ENCODE peak calls at places on chromosome 18, in ten cellular contexts. K is CD8-positive, alpha-beta T cell; S is endothelial cell; U is bronchial epithelial cell; G is mucosa of descending colon; A is IMR-90; Y is testis; F is NB4; C is foreskin fibroblast; Q is GM20000. T is an unnamed sample.

GRCh38 chr18:22108674-22109073 is 60.7 kb upstream of the GATA6 start:
- DNase-seq in K (no peak), S (no peak), U (peak), G (peak), A (no peak), Y (no peak), F (no peak), C (no peak), Q (no peak), T (no peak)

GRCh38 chr18:9719421-9719981 is 11.4 kb downstream of the RAB31 start:
- DNase-seq in K (no peak), S (no peak), U (peak), G (no peak), A (peak), Y (no peak), F (no peak), C (peak), Q (no peak), T (no peak)

GRCh38 chr18:11065061-11065460 is 84.3 kb downstream of the PIEZO2 start:
- DNase-seq in K (no peak), S (no peak), U (no peak), G (no peak), A (no peak), Y (no peak), F (no peak), C (no peak), Q (no peak), T (no peak)

GRCh38 chr18:34094148-34094547 is 130.6 kb downstream of the NOL4 start:
- DNase-seq in K (no peak), S (no peak), U (no peak), G (no peak), A (no peak), Y (no peak), F (no peak), C (no peak), Q (no peak), T (no peak)

GRCh38 chr18:48074929-48075706 is 144.7 kb upstream of the SMAD2 start:
- DNase-seq in K (no peak), S (no peak), U (peak), G (no peak), A (no peak), Y (no peak), F (no peak), C (no peak), Q (no peak), T (no peak)

GRCh38 chr18:62944454-62944853 is 229.1 kb downstream of the PHLPP1 start:
- DNase-seq in K (no peak), S (no peak), U (no peak), G (no peak), A (no peak), Y (no peak), F (no peak), C (no peak), Q (no peak), T (no peak)

GRCh38 chr18:43620936-43621335 is 343.6 kb upstream of the SYT4 start:
- DNase-seq in K (no peak), S (no peak), U (peak), G (no peak), A (peak), Y (no peak), F (peak), C (peak), Q (peak), T (no peak)

GRCh38 chr18:3851159-3851558 is 401.2 kb downstream of the TGIF1 start:
- DNase-seq in K (no peak), S (no peak), U (peak), G (no peak), A (no peak), Y (no peak), F (no peak), C (no peak), Q (no peak), T (no peak)

GRCh38 chr18:6645246-6645645 is 84.3 kb upstream of the ARHGAP28 start:
- DNase-seq in K (no peak), S (no peak), U (no peak), G (no peak), A (no peak), Y (no peak), F (no peak), C (no peak), Q (no peak), T (no peak)

GRCh38 chr18:69874058-69874457 is 73.6 kb downstream of the CD226 start:
- DNase-seq in K (no peak), S (no peak), U (peak), G (no peak), A (peak), Y (no peak), F (no peak), C (peak), Q (no peak), T (no peak)

GRCh38 chr18:79693561-79694205 is 14.1 kb downstream of the CTDP1 start:
- DNase-seq in K (no peak), S (no peak), U (no peak), G (no peak), A (no peak), Y (no peak), F (no peak), C (no peak), Q (peak), T (no peak)

GRCh38 chr18:34647251-34647650 is 62.8 kb upstream of the DTNA start:
- DNase-seq in K (no peak), S (no peak), U (no peak), G (no peak), A (no peak), Y (peak), F (peak), C (no peak), Q (no peak), T (no peak)

GRCh38 chr18:40210696-40211095 is 1744.3 kb upstream of the PIK3C3 start:
- DNase-seq in K (no peak), S (no peak), U (peak), G (no peak), A (no peak), Y (no peak), F (no peak), C (no peak), Q (no peak), T (no peak)

GRCh38 chr18:79410731-79411613 is 15.2 kb downstream of the NFATC1 start:
- DNase-seq in K (no peak), S (no peak), U (no peak), G (no peak), A (no peak), Y (no peak), F (no peak), C (no peak), Q (no peak), T (no peak)

GRCh38 chr18:58754544-58755068 is 83.3 kb downstream of the MALT1 start:
- DNase-seq in K (no peak), S (no peak), U (no peak), G (peak), A (no peak), Y (no peak), F (peak), C (no peak), Q (no peak), T (no peak)

GRCh38 chr18:11081009-11081532 is 68.3 kb downstream of the PIEZO2 start:
- DNase-seq in K (no peak), S (no peak), U (no peak), G (no peak), A (no peak), Y (no peak), F (no peak), C (no peak), Q (no peak), T (no peak)

GRCh38 chr18:12086677-12087482 is 6.8 kb upstream of the ANKRD62 start:
- DNase-seq in K (no peak), S (no peak), U (no peak), G (no peak), A (no peak), Y (no peak), F (no peak), C (no peak), Q (no peak), T (no peak)

GRCh38 chr18:67109535-67109934 is 407.0 kb downstream of the DSEL start:
- DNase-seq in K (no peak), S (no peak), U (no peak), G (no peak), A (no peak), Y (no peak), F (no peak), C (no peak), Q (no peak), T (no peak)

GRCh38 chr18:61502472-61502871 is 169.2 kb downstream of the CDH20 start:
- DNase-seq in K (no peak), S (peak), U (peak), G (peak), A (peak), Y (peak), F (peak), C (peak), Q (peak), T (no peak)

GRCh38 chr18:22084547-22084946 is 84.8 kb upstream of the GATA6 start:
- DNase-seq in K (no peak), S (no peak), U (no peak), G (peak), A (no peak), Y (no peak), F (no peak), C (no peak), Q (no peak), T (no peak)

GRCh38 chr18:62152844-62153243 is 34.0 kb downstream of the PIGN start:
- DNase-seq in K (no peak), S (no peak), U (peak), G (no peak), A (no peak), Y (no peak), F (no peak), C (no peak), Q (peak), T (no peak)

GRCh38 chr18:54961016-54961423 is 1.8 kb upstream of the CCDC68 start:
- DNase-seq in K (no peak), S (no peak), U (no peak), G (no peak), A (peak), Y (no peak), F (no peak), C (peak), Q (no peak), T (no peak)

GRCh38 chr18:42931501-42931900 is 184.0 kb downstream of the RIT2 start:
- DNase-seq in K (no peak), S (no peak), U (no peak), G (peak), A (peak), Y (no peak), F (no peak), C (no peak), Q (no peak), T (no peak)

DNA sequence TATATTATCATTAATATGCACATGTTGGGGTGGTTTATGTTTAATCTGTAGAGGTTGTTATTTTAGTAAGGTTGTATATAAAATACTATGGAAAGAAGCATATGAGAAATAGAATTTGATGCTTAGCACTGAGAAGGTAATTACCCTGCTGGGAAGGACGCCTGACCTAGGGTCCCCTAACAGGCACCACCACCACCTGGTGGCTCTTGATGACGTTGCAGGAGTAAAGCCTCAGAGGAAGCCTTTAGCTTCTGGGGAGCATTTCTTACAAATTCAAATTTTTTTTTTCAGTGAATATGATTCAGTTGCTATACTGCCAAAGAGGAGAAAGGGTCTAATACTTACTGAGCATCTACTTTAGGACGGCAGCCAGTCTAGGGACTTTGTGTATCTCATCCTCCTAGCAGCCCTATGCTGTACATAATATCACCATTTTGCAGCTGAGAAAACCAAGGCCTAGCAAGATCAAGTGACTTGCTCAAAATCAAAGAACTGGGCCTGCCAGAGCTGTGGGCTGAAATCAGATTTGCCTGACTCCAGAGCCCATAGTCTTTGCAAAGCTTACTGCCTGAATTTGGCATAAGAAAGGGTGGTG is 78.7 kb upstream of the GAREM1 start:
- DNase-seq in K (peak), S (peak), U (peak), G (peak), A (peak), Y (peak), F (peak), C (peak), Q (peak), T (no peak)
- TF ChIP-seq CTCF in K (peak), S (peak), U (peak), G (peak), A (peak), Y (peak), F (peak), C (peak), Q (no peak), T (peak)

GRCh38 chr18:23825496-23825895 is 136.2 kb downstream of the LAMA3 start:
- DNase-seq in K (no peak), S (no peak), U (no peak), G (no peak), A (no peak), Y (no peak), F (no peak), C (no peak), Q (no peak), T (no peak)

GRCh38 chr18:23822590-23823385 is 133.5 kb downstream of the LAMA3 start:
- DNase-seq in K (no peak), S (no peak), U (peak), G (no peak), A (peak), Y (no peak), F (no peak), C (no peak), Q (no peak), T (no peak)

GRCh38 chr18:23825978-23826405 is 136.7 kb downstream of the LAMA3 start:
- DNase-seq in K (no peak), S (no peak), U (peak), G (no peak), A (peak), Y (peak), F (no peak), C (peak), Q (no peak), T (no peak)

GRCh38 chr18:23824704-23825103 is 135.5 kb downstream of the LAMA3 start:
- DNase-seq in K (no peak), S (no peak), U (peak), G (no peak), A (peak), Y (no peak), F (no peak), C (no peak), Q (no peak), T (no peak)

GRCh38 chr18:23824235-23824634 is 135.0 kb downstream of the LAMA3 start:
- DNase-seq in K (no peak), S (no peak), U (peak), G (no peak), A (peak), Y (no peak), F (no peak), C (no peak), Q (no peak), T (no peak)
- TF ChIP-seq CTCF in K (no peak), S (no peak), U (no peak), G (no peak), A (peak), Y (no peak), F (no peak), C (no peak), Q (no peak), T (peak)

GRCh38 chr18:64405161-64405560 is 256.3 kb upstream of the LINC00305 start:
- DNase-seq in K (no peak), S (no peak), U (peak), G (no peak), A (peak), Y (no peak), F (no peak), C (peak), Q (no peak), T (no peak)

GRCh38 chr18:64407606-64408005 is 258.7 kb upstream of the LINC00305 start:
- DNase-seq in K (no peak), S (no peak), U (no peak), G (no peak), A (no peak), Y (no peak), F (no peak), C (no peak), Q (no peak), T (no peak)

GRCh38 chr18:64410685-64411084 is 261.8 kb upstream of the LINC00305 start:
- DNase-seq in K (no peak), S (no peak), U (no peak), G (no peak), A (no peak), Y (no peak), F (no peak), C (no peak), Q (no peak), T (no peak)

GRCh38 chr18:64403784-64404498 is 255.1 kb upstream of the LINC00305 start:
- DNase-seq in K (no peak), S (no peak), U (peak), G (no peak), A (no peak), Y (no peak), F (no peak), C (no peak), Q (no peak), T (no peak)

GRCh38 chr18:64409511-64409910 is 260.6 kb upstream of the LINC00305 start:
- DNase-seq in K (no peak), S (peak), U (peak), G (peak), A (no peak), Y (no peak), F (peak), C (no peak), Q (peak), T (no peak)
- TF ChIP-seq CTCF in K (no peak), S (peak), U (peak), G (no peak), A (no peak), Y (peak), F (peak), C (no peak), Q (no peak), T (peak)

GRCh38 chr18:76307293-76307690 is 187.8 kb downstream of the ZNF516 start:
- DNase-seq in K (no peak), S (no peak), U (no peak), G (no peak), A (no peak), Y (no peak), F (no peak), C (no peak), Q (no peak), T (no peak)

DNA sequence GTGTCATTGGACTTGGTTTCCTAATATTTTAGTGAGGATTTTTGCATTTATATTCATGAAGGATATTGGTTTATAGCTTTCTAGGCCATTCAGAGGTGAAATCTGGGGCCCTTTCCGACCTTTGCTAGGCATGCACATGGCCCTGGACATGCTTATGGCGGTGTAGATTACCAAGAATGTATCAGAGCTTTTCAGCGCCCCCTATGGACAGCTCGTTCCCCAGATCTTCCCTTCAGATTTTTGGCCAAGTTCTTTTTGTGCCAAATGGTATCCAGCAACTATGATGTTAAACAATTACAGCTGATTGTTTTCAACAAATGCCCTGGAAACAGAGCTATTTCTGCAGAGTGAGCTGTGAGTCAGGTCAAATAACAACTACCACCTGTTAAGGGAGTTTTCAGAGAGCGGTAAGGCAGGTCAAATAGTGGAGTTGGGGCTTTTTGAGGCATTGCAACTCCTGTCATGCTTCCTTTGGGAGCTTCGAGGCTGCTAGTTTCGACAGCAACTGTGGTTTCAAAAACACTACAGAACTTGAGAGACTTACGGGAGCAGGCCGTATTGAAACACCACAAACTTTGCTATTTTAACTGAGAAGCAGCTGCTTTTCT is 188.3 kb downstream of the ZNF516 start:
- DNase-seq in K (no peak), S (no peak), U (no peak), G (no peak), A (no peak), Y (no peak), F (peak), C (no peak), Q (no peak), T (no peak)
- TF ChIP-seq CTCF in K (no peak), S (peak), U (no peak), G (no peak), A (no peak), Y (no peak), F (peak), C (no peak), Q (no peak), T (no peak)

DNA sequence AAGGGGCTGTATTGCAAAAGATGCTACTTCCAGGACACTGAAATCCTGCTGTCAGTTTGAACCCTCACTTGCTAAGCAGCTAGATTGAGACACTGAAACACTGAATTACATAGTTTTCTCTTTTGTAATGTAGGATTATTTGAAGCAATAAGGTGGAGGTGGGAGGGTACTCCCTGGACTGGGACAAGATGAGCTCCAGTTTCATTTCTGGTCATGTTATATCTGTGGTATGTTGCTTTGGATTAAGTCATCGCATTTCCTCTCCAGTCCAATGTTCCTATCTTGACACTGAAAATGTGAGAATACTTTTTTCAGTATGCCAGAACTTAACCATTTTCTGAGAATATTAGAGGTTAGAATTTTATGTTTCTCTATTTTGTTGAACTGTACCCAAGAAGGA is 426.2 kb upstream of the MEX3C start:
- DNase-seq in K (no peak), S (no peak), U (peak), G (no peak), A (no peak), Y (no peak), F (no peak), C (no peak), Q (no peak), T (no peak)
- TF ChIP-seq CTCF in K (no peak), S (no peak), U (no peak), G (no peak), A (no peak), Y (no peak), F (no peak), C (no peak), Q (no peak), T (no peak)

DNA sequence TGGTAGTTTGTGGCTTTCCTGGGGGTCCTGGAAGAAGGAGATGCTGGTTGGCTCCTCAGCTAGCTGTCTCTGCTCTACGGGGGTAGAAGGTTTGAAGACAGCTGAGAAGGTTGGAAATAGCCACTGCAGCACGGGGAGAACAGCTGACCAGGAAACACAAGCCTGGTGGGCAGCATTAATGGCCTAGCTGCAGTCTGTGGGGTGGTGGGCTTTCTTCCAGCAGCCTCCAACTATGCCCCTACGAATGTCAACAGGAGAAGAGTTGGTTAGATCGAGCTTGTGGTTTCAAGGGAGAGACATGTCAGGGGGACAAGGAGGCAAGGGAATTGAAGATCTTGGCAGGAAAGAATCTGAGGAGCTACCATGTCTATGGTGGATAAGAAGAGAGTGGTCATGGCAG is 38.9 kb downstream of the PMAIP1 start:
- DNase-seq in K (no peak), S (no peak), U (no peak), G (no peak), A (no peak), Y (no peak), F (no peak), C (no peak), Q (no peak), T (no peak)
- TF ChIP-seq CTCF in K (no peak), S (no peak), U (no peak), G (no peak), A (no peak), Y (no peak), F (no peak), C (no peak), Q (no peak), T (no peak)

GRCh38 chr18:23259701-23260661 is 124.7 kb downstream of the CABLES1 start:
- DNase-seq in K (peak), S (peak), U (peak), G (peak), A (peak), Y (peak), F (peak), C (peak), Q (peak), T (no peak)
- TF ChIP-seq CTCF in K (no peak), S (no peak), U (no peak), G (no peak), A (no peak), Y (no peak), F (no peak), C (no peak), Q (no peak), T (no peak)

DNA sequence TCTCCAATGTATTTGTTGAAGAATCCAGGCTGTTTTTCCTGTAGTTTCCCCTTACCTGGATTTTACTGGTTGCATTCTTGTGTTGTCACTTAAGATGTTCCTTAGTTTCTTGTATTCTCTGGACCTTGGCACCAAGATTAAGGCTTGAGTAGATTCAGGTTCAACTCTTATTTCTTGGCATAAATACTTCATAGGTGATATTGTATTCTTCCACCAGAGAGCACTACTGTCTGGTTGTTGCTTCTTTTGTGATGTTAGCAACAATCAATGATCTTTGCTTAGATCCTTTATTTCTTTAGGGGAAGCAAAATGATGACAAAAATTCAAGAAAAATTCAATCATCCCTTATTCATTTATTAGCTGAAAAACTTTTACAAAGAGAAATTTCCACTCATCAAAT is 211.1 kb downstream of the LOXHD1 start:
- DNase-seq in K (no peak), S (no peak), U (no peak), G (no peak), A (no peak), Y (no peak), F (no peak), C (no peak), Q (no peak), T (no peak)
- TF ChIP-seq CTCF in K (no peak), S (no peak), U (no peak), G (no peak), A (no peak), Y (no peak), F (no peak), C (no peak), Q (no peak), T (no peak)

GRCh38 chr18:13165636-13166423 is 52.7 kb upstream of the LDLRAD4 start:
- DNase-seq in K (no peak), S (no peak), U (no peak), G (no peak), A (no peak), Y (no peak), F (no peak), C (no peak), Q (no peak), T (no peak)
- TF ChIP-seq CTCF in K (no peak), S (no peak), U (no peak), G (no peak), A (no peak), Y (no peak), F (no peak), C (no peak), Q (no peak), T (no peak)